ENCODE peak calls at places on chromosomes 2 and 18, in five cellular contexts. One of them, this sample, is unnamed.

GRCh38 chr2:138949517-138949916 is 169.3 kb upstream of the NXPH2 start:
- DNase-seq in MCF 10A: peak
- DNase-seq in B cell: no peak
- DNase-seq in AG04449: no peak
- DNase-seq in mucosa of descending colon: no peak
- DNase-seq in this sample: no peak

GRCh38 chr2:10911291-10912075 is at the start of gene KCNF1:
- DNase-seq in MCF 10A: peak
- DNase-seq in AG04449: no peak
- DNase-seq in mucosa of descending colon: peak
- DNase-seq in B cell: no peak
- DNase-seq in this sample: no peak

GRCh38 chr2:201404699-201405275 is 46.5 kb downstream of the TRAK2 start:
- DNase-seq in mucosa of descending colon: no peak
- DNase-seq in AG04449: no peak
- DNase-seq in B cell: no peak
- DNase-seq in MCF 10A: no peak
- DNase-seq in this sample: no peak

GRCh38 chr2:16037808-16038457 is 97.6 kb downstream of the MYCN start:
- DNase-seq in AG04449: no peak
- DNase-seq in mucosa of descending colon: no peak
- DNase-seq in B cell: no peak
- DNase-seq in MCF 10A: no peak
- DNase-seq in this sample: no peak

GRCh38 chr18:68426731-68427315 is 288.1 kb downstream of the TMX3 start:
- DNase-seq in B cell: no peak
- DNase-seq in MCF 10A: no peak
- DNase-seq in mucosa of descending colon: no peak
- DNase-seq in AG04449: no peak
- DNase-seq in this sample: no peak

GRCh38 chr2:219643084-219643473 is 15.6 kb downstream of the SLC4A3 start:
- DNase-seq in mucosa of descending colon: no peak
- DNase-seq in AG04449: no peak
- DNase-seq in B cell: no peak
- DNase-seq in MCF 10A: no peak
- DNase-seq in this sample: no peak

GRCh38 chr18:39796413-39796812 is 2158.6 kb upstream of the PIK3C3 start:
- DNase-seq in MCF 10A: no peak
- DNase-seq in AG04449: no peak
- DNase-seq in mucosa of descending colon: no peak
- DNase-seq in B cell: no peak
- DNase-seq in this sample: no peak

GRCh38 chr2:192070099-192070498 is 124.6 kb downstream of the TMEFF2 start:
- DNase-seq in mucosa of descending colon: no peak
- DNase-seq in B cell: no peak
- DNase-seq in MCF 10A: no peak
- DNase-seq in AG04449: no peak
- DNase-seq in this sample: no peak

GRCh38 chr2:137155351-137156104 is 390.2 kb downstream of the THSD7B start:
- DNase-seq in B cell: no peak
- DNase-seq in AG04449: peak
- DNase-seq in MCF 10A: peak
- DNase-seq in mucosa of descending colon: no peak
- DNase-seq in this sample: no peak

GRCh38 chr18:27120246-27120645 is 64.9 kb downstream of the CHST9 start:
- DNase-seq in mucosa of descending colon: no peak
- DNase-seq in MCF 10A: peak
- DNase-seq in B cell: no peak
- DNase-seq in AG04449: no peak
- DNase-seq in this sample: no peak

GRCh38 chr18:9653390-9653789 is 39.0 kb upstream of the PPP4R1 start:
- DNase-seq in MCF 10A: peak
- DNase-seq in B cell: no peak
- DNase-seq in AG04449: no peak
- DNase-seq in mucosa of descending colon: no peak
- DNase-seq in this sample: no peak

GRCh38 chr2:49616800-49617199 is 462.5 kb upstream of the FSHR start:
- DNase-seq in B cell: no peak
- DNase-seq in AG04449: no peak
- DNase-seq in MCF 10A: peak
- DNase-seq in mucosa of descending colon: no peak
- DNase-seq in this sample: no peak

GRCh38 chr2:41932241-41933034 is 115.4 kb upstream of the PKDCC start:
- DNase-seq in AG04449: no peak
- DNase-seq in MCF 10A: no peak
- DNase-seq in B cell: no peak
- DNase-seq in mucosa of descending colon: peak
- DNase-seq in this sample: no peak

GRCh38 chr2:8448822-8449577 is 232.9 kb upstream of the ID2 start:
- DNase-seq in mucosa of descending colon: no peak
- DNase-seq in MCF 10A: no peak
- DNase-seq in B cell: no peak
- DNase-seq in AG04449: no peak
- DNase-seq in this sample: no peak

GRCh38 chr2:199841409-199841808 is 9.6 kb downstream of the FTCDNL1 start:
- DNase-seq in B cell: no peak
- DNase-seq in AG04449: no peak
- DNase-seq in MCF 10A: no peak
- DNase-seq in mucosa of descending colon: no peak
- DNase-seq in this sample: no peak

GRCh38 chr18:22559414-22560282 is 141.9 kb upstream of the CTAGE1 start:
- DNase-seq in mucosa of descending colon: peak
- DNase-seq in MCF 10A: no peak
- DNase-seq in B cell: no peak
- DNase-seq in AG04449: no peak
- DNase-seq in this sample: no peak

GRCh38 chr2:171317492-171318125 is 116.2 kb downstream of the METTL8 start:
- DNase-seq in B cell: no peak
- DNase-seq in mucosa of descending colon: no peak
- DNase-seq in MCF 10A: no peak
- DNase-seq in AG04449: no peak
- DNase-seq in this sample: no peak

GRCh38 chr2:69054431-69054830 is 41.5 kb downstream of the ANTXR1 start:
- DNase-seq in AG04449: no peak
- DNase-seq in MCF 10A: no peak
- DNase-seq in B cell: no peak
- DNase-seq in mucosa of descending colon: no peak
- DNase-seq in this sample: no peak

GRCh38 chr2:98583516-98583865 is 24.8 kb downstream of the COA5 start:
- DNase-seq in MCF 10A: no peak
- DNase-seq in B cell: no peak
- DNase-seq in mucosa of descending colon: no peak
- DNase-seq in AG04449: no peak
- DNase-seq in this sample: no peak

GRCh38 chr2:198546091-198546490 is 741.7 kb downstream of the PLCL1 start:
- DNase-seq in AG04449: no peak
- DNase-seq in B cell: no peak
- DNase-seq in MCF 10A: no peak
- DNase-seq in mucosa of descending colon: no peak
- DNase-seq in this sample: no peak

GRCh38 chr18:50203801-50204604 is 9.1 kb upstream of the MYO5B start:
- DNase-seq in AG04449: no peak
- DNase-seq in B cell: peak
- DNase-seq in MCF 10A: peak
- DNase-seq in mucosa of descending colon: peak
- DNase-seq in this sample: no peak

GRCh38 chr2:52498062-52498750 is 1269.4 kb upstream of the CHAC2 start:
- DNase-seq in AG04449: no peak
- DNase-seq in MCF 10A: no peak
- DNase-seq in B cell: no peak
- DNase-seq in mucosa of descending colon: no peak
- DNase-seq in this sample: no peak

GRCh38 chr2:238281826-238282480 is 6.5 kb downstream of the PER2 start:
- DNase-seq in B cell: no peak
- DNase-seq in MCF 10A: no peak
- DNase-seq in AG04449: no peak
- DNase-seq in mucosa of descending colon: no peak
- DNase-seq in this sample: peak

GRCh38 chr18:54148678-54149077 is 75.8 kb downstream of the MBD2 start:
- DNase-seq in B cell: no peak
- DNase-seq in mucosa of descending colon: no peak
- DNase-seq in AG04449: no peak
- DNase-seq in MCF 10A: no peak
- DNase-seq in this sample: no peak

GRCh38 chr2:207796585-207797350 is 27.1 kb upstream of the FZD5 start:
- DNase-seq in B cell: no peak
- DNase-seq in MCF 10A: peak
- DNase-seq in AG04449: no peak
- DNase-seq in mucosa of descending colon: peak
- DNase-seq in this sample: no peak

GRCh38 chr2:240840435-240841060 is 20.5 kb upstream of the KIF1A start:
- DNase-seq in AG04449: no peak
- DNase-seq in MCF 10A: peak
- DNase-seq in B cell: no peak
- DNase-seq in mucosa of descending colon: peak
- DNase-seq in this sample: no peak

GRCh38 chr2:203804766-203805484 is 62.6 kb upstream of the CTLA4 start:
- DNase-seq in AG04449: no peak
- DNase-seq in MCF 10A: no peak
- DNase-seq in B cell: no peak
- DNase-seq in mucosa of descending colon: no peak
- DNase-seq in this sample: no peak

GRCh38 chr2:106037262-106037661 is 156.8 kb downstream of the UXS1 start:
- DNase-seq in B cell: no peak
- DNase-seq in MCF 10A: no peak
- DNase-seq in AG04449: no peak
- DNase-seq in mucosa of descending colon: no peak
- DNase-seq in this sample: no peak

GRCh38 chr2:106037922-106038321 is 156.2 kb downstream of the UXS1 start:
- DNase-seq in B cell: no peak
- DNase-seq in MCF 10A: no peak
- DNase-seq in mucosa of descending colon: no peak
- DNase-seq in AG04449: no peak
- DNase-seq in this sample: no peak

GRCh38 chr2:106039634-106040033 is 154.5 kb downstream of the UXS1 start:
- DNase-seq in AG04449: no peak
- DNase-seq in MCF 10A: no peak
- DNase-seq in B cell: no peak
- DNase-seq in mucosa of descending colon: no peak
- DNase-seq in this sample: no peak

GRCh38 chr2:106041150-106041549 is 153.0 kb downstream of the UXS1 start:
- DNase-seq in mucosa of descending colon: no peak
- DNase-seq in MCF 10A: no peak
- DNase-seq in B cell: no peak
- DNase-seq in AG04449: no peak
- DNase-seq in this sample: no peak

DNA sequence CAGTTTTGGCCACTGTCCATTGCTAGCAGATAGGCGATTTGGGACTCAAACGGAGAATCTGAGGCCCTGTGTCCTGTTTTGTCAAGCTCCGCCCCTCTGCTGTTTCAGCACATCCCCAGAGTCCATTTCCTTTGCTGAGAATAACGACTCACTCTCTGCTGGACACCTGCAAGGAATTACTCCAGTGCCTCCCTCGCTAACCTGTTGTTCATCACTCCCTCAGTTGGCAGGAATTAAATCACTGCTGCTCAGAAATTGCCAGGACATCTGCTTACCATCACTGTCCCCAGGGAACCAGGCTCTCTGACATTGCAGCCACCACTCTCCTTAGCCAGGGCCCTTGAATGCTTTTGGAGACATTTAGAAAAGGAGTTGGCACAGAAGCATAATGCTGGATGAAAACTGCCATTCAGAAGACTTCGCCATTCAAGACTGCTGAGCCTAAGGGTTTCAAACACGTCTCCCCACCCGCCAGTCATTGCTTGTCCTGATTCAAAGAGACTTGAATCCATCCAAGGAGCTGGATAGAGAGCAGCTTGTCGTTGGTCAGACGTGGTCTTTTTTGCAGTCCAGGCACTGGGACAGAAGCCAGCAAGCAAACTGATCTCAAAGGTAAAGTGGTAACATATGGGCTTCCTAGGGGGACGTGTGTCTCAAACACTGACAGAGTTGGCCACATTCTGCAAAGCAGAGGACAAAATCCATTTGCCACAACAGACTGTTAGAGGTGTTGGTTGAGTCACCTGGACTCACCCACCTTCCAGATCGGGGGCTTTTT is 155.3 kb downstream of the UXS1 start:
- DNase-seq in AG04449: no peak
- DNase-seq in mucosa of descending colon: no peak
- DNase-seq in MCF 10A: no peak
- DNase-seq in B cell: no peak
- DNase-seq in this sample: no peak
- TF ChIP-seq CTCF in AG04449: no peak
- TF ChIP-seq CTCF in mucosa of descending colon: no peak
- TF ChIP-seq CTCF in MCF 10A: no peak
- TF ChIP-seq CTCF in B cell: no peak
- TF ChIP-seq CTCF in this sample: no peak

GRCh38 chr18:48338915-48339314 is 70.3 kb downstream of the ZBTB7C start:
- DNase-seq in B cell: no peak
- DNase-seq in AG04449: no peak
- DNase-seq in MCF 10A: no peak
- DNase-seq in mucosa of descending colon: no peak
- DNase-seq in this sample: no peak

GRCh38 chr18:48342588-48342987 is 66.6 kb downstream of the ZBTB7C start:
- DNase-seq in MCF 10A: no peak
- DNase-seq in AG04449: no peak
- DNase-seq in mucosa of descending colon: no peak
- DNase-seq in B cell: no peak
- DNase-seq in this sample: no peak

GRCh38 chr18:48342125-48342524 is 67.1 kb downstream of the ZBTB7C start:
- DNase-seq in MCF 10A: no peak
- DNase-seq in B cell: no peak
- DNase-seq in AG04449: no peak
- DNase-seq in mucosa of descending colon: no peak
- DNase-seq in this sample: no peak

GRCh38 chr18:48339692-48340091 is 69.5 kb downstream of the ZBTB7C start:
- DNase-seq in mucosa of descending colon: no peak
- DNase-seq in AG04449: no peak
- DNase-seq in MCF 10A: no peak
- DNase-seq in B cell: no peak
- DNase-seq in this sample: no peak

DNA sequence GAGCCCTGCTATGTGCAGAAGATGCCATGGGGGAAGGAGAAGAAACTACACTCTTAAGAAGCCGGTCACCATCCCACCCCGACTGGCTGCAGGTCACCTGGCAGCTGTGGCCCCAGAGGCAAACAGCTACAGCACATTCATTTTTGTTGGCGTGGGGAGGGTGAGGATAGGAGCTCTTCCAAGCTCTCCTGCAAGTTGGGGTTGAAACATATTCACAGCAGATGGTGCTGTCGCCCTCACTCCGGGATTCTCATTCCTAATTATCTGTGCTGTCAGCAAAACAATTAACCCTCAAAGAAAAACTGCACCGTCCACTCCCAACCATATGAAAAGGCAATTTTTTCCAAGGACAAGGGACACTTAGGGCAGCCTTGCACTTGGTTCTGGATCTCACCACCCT is 68.7 kb downstream of the ZBTB7C start:
- DNase-seq in MCF 10A: no peak
- DNase-seq in B cell: no peak
- DNase-seq in mucosa of descending colon: no peak
- DNase-seq in AG04449: no peak
- DNase-seq in this sample: no peak
- TF ChIP-seq CTCF in MCF 10A: no peak
- TF ChIP-seq CTCF in B cell: no peak
- TF ChIP-seq CTCF in mucosa of descending colon: no peak
- TF ChIP-seq CTCF in AG04449: no peak
- TF ChIP-seq CTCF in this sample: no peak

GRCh38 chr2:113979172-113980128 is 89.6 kb downstream of the ACTR3 start:
- DNase-seq in B cell: peak
- DNase-seq in MCF 10A: no peak
- DNase-seq in AG04449: no peak
- DNase-seq in mucosa of descending colon: no peak
- DNase-seq in this sample: no peak
- TF ChIP-seq CTCF in B cell: peak
- TF ChIP-seq CTCF in MCF 10A: peak
- TF ChIP-seq CTCF in AG04449: peak
- TF ChIP-seq CTCF in mucosa of descending colon: peak
- TF ChIP-seq CTCF in this sample: peak

GRCh38 chr2:9763356-9764152 is 79.7 kb upstream of the TAF1B start:
- DNase-seq in mucosa of descending colon: no peak
- DNase-seq in AG04449: no peak
- DNase-seq in MCF 10A: no peak
- DNase-seq in B cell: no peak
- DNase-seq in this sample: no peak
- TF ChIP-seq CTCF in mucosa of descending colon: no peak
- TF ChIP-seq CTCF in AG04449: no peak
- TF ChIP-seq CTCF in MCF 10A: no peak
- TF ChIP-seq CTCF in B cell: no peak
- TF ChIP-seq CTCF in this sample: no peak